ENCODE peak calls at places on chromosomes 1 and 21, in six cellular contexts. D, O, L, Y, A and R are unnamed samples.

GRCh38 chr1:54229281-54229891 is 29.4 kb downstream of the MRPL37 start:
- DNase-seq in D (peak), O (no peak), L (peak), Y (peak), A (peak), R (peak)

GRCh38 chr1:246793331-246793890 is 69.2 kb downstream of the SCCPDH start:
- DNase-seq in D (no peak), O (no peak), L (no peak), Y (no peak), A (no peak), R (peak)

GRCh38 chr21:15164678-15165303 is 100.0 kb upstream of the NRIP1 start:
- DNase-seq in D (no peak), O (no peak), L (peak), Y (no peak), A (no peak), R (no peak)

GRCh38 chr1:115465802-115466363 is 127.8 kb upstream of the NGF start:
- DNase-seq in D (no peak), O (no peak), L (no peak), Y (no peak), A (no peak), R (no peak)

GRCh38 chr1:174322202-174322862 is 125.4 kb upstream of the GPR52 start:
- DNase-seq in D (no peak), O (no peak), L (no peak), Y (no peak), A (no peak), R (no peak)

GRCh38 chr1:45012639-45013278 is 705 bp downstream of the UROD start:
- DNase-seq in D (peak), O (peak), L (peak), Y (peak), A (peak), R (peak)

GRCh38 chr1:102191723-102192122 is 195.0 kb upstream of the OLFM3 start:
- DNase-seq in D (peak), O (no peak), L (no peak), Y (no peak), A (no peak), R (no peak)

GRCh38 chr1:31793086-31793485 is 22.7 kb downstream of the SPOCD1 start:
- DNase-seq in D (no peak), O (no peak), L (no peak), Y (no peak), A (no peak), R (peak)

GRCh38 chr1:90313756-90314155 is 318.8 kb downstream of the ZNF326 start:
- DNase-seq in D (no peak), O (no peak), L (no peak), Y (no peak), A (peak), R (no peak)

GRCh38 chr1:207938016-207938415 is 27.1 kb upstream of the CD34 start:
- DNase-seq in D (peak), O (no peak), L (no peak), Y (peak), A (peak), R (no peak)

GRCh38 chr1:63073530-63074306 is 248.6 kb upstream of the FOXD3 start:
- DNase-seq in D (peak), O (no peak), L (no peak), Y (no peak), A (no peak), R (no peak)

GRCh38 chr1:167605576-167605975 is 24.5 kb upstream of the RCSD1 start:
- DNase-seq in D (no peak), O (no peak), L (no peak), Y (no peak), A (no peak), R (no peak)

GRCh38 chr1:65075123-65075976 is 72.7 kb upstream of the AK4 start:
- DNase-seq in D (peak), O (no peak), L (peak), Y (peak), A (peak), R (no peak)

GRCh38 chr1:117481410-117481809 is 114.2 kb downstream of the MAN1A2 start:
- DNase-seq in D (no peak), O (no peak), L (no peak), Y (no peak), A (no peak), R (no peak)

GRCh38 chr21:20404915-20405314 is 593.3 kb upstream of the NCAM2 start:
- DNase-seq in D (no peak), O (no peak), L (no peak), Y (no peak), A (no peak), R (no peak)

GRCh38 chr1:96978431-96978830 is 256.8 kb downstream of the PTBP2 start:
- DNase-seq in D (no peak), O (no peak), L (no peak), Y (peak), A (no peak), R (no peak)

GRCh38 chr1:185139231-185139630 is 17.5 kb downstream of the TRMT1L start:
- DNase-seq in D (no peak), O (no peak), L (no peak), Y (no peak), A (no peak), R (no peak)

GRCh38 chr1:30699762-30700161 is 23.6 kb downstream of the MATN1 start:
- DNase-seq in D (no peak), O (no peak), L (no peak), Y (no peak), A (no peak), R (no peak)

GRCh38 chr1:30698401-30698981 is 24.9 kb downstream of the MATN1 start:
- DNase-seq in D (no peak), O (no peak), L (no peak), Y (no peak), A (no peak), R (peak)

GRCh38 chr1:30702823-30703222 is 20.6 kb downstream of the MATN1 start:
- DNase-seq in D (no peak), O (no peak), L (no peak), Y (no peak), A (no peak), R (no peak)

GRCh38 chr1:30701266-30701650 is 22.1 kb downstream of the MATN1 start:
- DNase-seq in D (no peak), O (no peak), L (no peak), Y (no peak), A (no peak), R (peak)

DNA sequence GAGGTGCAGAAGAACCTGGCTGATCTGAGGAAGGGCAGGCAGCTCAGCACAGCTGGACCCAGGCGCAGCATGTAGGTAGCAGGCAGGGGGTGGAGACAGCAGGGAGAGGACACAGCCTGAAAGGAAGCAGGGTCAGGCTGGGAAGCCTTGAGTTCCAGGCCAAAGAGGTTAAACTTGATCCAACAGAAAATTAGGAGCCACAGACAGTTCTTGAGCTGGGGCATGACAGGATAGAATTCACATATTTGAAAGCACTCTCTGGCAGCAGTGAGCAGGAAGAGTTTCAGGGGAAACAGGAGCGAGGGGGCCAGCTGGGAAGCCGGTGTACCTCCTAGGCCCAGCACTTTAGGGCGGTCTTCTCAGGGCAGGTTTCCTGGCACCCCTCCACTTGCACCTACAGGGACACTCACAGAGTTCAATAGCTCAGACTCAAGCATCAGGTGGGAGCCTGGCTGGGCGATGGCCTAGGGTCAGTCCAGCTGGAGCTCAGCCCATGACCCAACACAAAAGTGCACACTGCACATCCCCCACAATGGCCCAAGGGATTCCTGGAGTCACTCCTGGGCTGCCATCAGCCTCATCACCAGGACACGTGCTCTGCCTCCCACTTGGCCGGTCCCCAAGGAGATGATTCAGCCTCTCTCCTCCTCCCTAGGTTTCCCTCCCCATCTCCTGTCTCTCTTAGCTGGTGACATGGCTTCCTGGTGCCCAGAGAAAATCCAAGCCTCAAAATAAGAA is 22.7 kb downstream of the MATN1 start:
- DNase-seq in D (peak), O (no peak), L (peak), Y (peak), A (peak), R (peak)
- TF ChIP-seq CTCF in D (no peak), O (no peak), L (no peak), Y (no peak), A (no peak), R (no peak)

DNA sequence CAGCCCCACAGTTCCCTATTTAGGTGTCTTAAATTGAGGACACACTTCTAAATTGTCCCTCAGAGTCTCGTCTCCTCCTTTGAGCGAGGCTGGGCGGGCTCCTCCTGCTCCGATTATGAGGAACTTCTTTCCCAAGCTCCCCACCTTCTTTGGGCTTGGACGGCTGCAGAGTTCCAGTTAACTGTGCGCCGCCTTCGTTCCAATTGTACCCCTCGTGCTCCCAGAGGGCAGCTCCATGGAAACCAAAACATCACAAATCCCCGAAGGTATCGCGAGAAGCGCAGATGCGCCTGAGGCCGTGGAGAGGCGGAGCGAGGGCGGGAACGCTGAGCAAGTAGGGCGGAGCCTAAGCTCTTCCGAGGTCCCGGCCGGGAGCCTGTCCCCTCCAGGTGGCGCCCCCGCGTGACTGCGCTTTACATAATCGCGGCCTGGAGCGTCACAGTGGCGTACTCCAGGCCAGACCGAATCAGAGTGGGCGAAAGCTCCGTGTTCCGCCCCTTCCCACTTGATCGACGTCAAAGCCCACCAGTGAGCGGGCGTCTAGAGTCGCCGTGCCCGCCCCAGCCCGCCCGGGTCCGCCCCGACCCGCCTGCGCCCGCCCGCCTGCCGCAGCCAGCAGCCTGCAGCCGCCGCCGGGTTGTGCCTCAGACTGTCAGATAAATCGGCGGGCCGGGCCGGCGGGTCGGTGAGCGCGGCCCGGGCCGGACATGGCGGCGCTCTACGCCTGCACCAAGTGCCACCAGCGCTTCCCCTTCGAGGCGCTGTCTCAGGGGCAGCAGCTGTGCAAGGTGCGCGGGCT is at the start of gene FAM76A:
- DNase-seq in D (peak), O (peak), L (peak), Y (peak), A (peak), R (peak)
- TF ChIP-seq CTCF in D (peak), O (peak), L (no peak), Y (peak), A (peak), R (peak)

GRCh38 chr1:85024736-85025135 is 23.6 kb downstream of the MCOLN3 start:
- DNase-seq in D (no peak), O (no peak), L (no peak), Y (no peak), A (no peak), R (no peak)
- TF ChIP-seq CTCF in D (no peak), O (no peak), L (no peak), Y (no peak), A (no peak), R (no peak)

DNA sequence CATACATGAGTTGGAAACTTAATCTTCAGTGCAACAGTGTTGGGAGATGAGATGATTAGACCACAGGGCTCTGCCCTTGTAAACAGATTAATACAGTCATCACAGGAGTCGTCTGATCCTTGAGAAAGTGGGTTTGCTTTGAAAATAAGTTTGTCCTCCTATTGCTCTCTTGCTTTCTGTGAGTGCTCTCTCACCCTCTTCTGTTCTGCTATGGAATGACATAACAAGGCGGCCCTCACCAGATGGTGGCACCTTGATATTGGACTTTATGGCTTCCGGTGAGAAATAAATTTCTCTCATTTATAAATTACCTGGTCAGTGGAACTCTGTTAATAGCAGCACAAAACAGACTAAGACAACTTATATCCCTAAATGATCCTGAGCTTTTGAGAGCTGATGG is 353.6 kb downstream of the BRINP3 start:
- DNase-seq in D (no peak), O (no peak), L (no peak), Y (peak), A (no peak), R (no peak)
- TF ChIP-seq CTCF in D (no peak), O (no peak), L (no peak), Y (no peak), A (no peak), R (no peak)

GRCh38 chr1:27634166-27634981 is 611 bp downstream of the FGR start:
- DNase-seq in D (peak), O (peak), L (peak), Y (no peak), A (no peak), R (peak)
- TF ChIP-seq CTCF in D (no peak), O (no peak), L (no peak), Y (no peak), A (no peak), R (no peak)

GRCh38 chr1:66401244-66401643 is 132.7 kb upstream of the SGIP1 start:
- DNase-seq in D (no peak), O (no peak), L (no peak), Y (no peak), A (no peak), R (no peak)

GRCh38 chr1:66400660-66401059 is 133.3 kb upstream of the SGIP1 start:
- DNase-seq in D (no peak), O (no peak), L (no peak), Y (no peak), A (no peak), R (no peak)

GRCh38 chr1:66405046-66405445 is 128.9 kb upstream of the SGIP1 start:
- DNase-seq in D (no peak), O (no peak), L (no peak), Y (peak), A (no peak), R (no peak)

GRCh38 chr1:66402194-66402593 is 131.8 kb upstream of the SGIP1 start:
- DNase-seq in D (peak), O (no peak), L (no peak), Y (no peak), A (no peak), R (peak)

DNA sequence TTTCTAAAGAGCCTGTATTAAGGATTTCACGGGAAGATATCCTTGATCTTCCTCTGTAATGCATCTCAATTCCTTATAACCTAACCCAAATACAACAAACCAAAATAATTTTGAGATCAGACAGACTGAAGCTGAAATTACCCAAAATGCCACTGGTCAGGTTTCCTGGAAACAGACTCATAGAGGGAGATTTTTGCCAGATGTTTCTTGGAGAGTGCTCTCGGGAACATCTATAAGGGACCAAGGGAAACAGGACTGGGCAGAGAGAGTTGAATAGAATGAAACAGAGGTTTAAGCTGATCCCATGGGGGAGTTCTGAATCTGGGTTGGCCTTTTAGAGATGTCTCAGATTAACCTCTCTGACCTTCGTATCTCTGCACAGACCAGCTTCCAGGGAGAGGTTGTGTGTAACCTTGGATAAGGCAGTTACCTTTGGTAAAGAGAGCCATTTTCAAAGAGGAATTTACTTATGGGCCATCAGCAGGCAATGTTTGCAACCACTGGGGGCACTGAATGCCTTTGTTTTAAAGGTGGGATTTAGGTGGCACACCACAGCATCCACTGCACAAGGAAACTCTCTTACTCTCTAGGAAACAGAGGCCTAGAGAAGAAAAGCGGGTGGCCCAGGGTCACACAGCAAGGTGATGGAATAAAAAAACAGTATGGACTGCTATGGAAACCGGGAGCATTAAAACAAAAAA is 130.8 kb upstream of the SGIP1 start:
- DNase-seq in D (peak), O (no peak), L (no peak), Y (no peak), A (no peak), R (no peak)
- TF ChIP-seq CTCF in D (no peak), O (no peak), L (no peak), Y (no peak), A (no peak), R (no peak)

GRCh38 chr1:197304626-197305200 is 36.7 kb downstream of the CRB1 start:
- DNase-seq in D (no peak), O (no peak), L (no peak), Y (no peak), A (peak), R (no peak)
- TF ChIP-seq CTCF in D (no peak), O (no peak), L (no peak), Y (no peak), A (no peak), R (no peak)

DNA sequence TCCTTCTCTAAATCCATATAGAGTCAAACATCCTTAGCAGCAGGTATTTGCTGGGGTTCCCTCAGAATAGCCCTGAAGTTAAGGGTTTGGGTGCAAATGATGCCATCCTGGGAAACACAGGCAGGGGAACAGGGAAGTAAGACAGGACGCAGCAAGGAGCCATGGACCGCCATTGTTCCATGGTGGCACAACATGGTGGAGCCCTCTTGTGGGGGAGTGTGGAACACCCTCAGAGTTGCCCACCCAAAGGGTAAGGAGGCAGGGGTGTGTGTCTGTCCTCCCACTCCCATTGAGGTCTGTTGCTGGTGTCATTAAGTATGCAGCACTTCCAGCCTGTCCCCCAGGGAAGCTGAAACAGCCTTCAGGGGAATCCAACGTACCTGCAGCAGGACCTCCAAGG is 20.4 kb upstream of the RCAN1 start:
- DNase-seq in D (no peak), O (no peak), L (no peak), Y (no peak), A (no peak), R (no peak)
- TF ChIP-seq CTCF in D (peak), O (no peak), L (peak), Y (peak), A (no peak), R (no peak)